ENCODE peak calls at places on chromosomes 5 and 9, in nine cellular contexts. Z is neural progenitor cell; T is OCI-LY7; X is PC-3; N is HAP-1; K is CD4-positive, alpha-beta T cell; Y is transverse colon; B is fibroblast of lung; V is stomach. C is an unnamed sample.

GRCh38 chr9:80556631-80557030 is 984.9 kb downstream of the TLE4 start:
- DNase-seq in B (peak; percentile 77), K (no peak), T (no peak), V (no peak), N (no peak), Y (no peak), Z (no peak), X (peak; percentile 76), C (no peak)

GRCh38 chr5:107235167-107235566 is 435.6 kb downstream of the EFNA5 start:
- DNase-seq in X (no peak), K (no peak), V (no peak), T (no peak), Y (no peak), Z (no peak), B (no peak), N (no peak), C (no peak)

GRCh38 chr5:172705576-172706084 is 64.6 kb downstream of the NEURL1B start:
- DNase-seq in K (no peak), Z (no peak), T (no peak), V (no peak), N (no peak), Y (no peak), X (peak; percentile 48), B (no peak), C (no peak)

GRCh38 chr5:77876862-77877502 is 100.8 kb upstream of the TBCA start:
- DNase-seq in Z (no peak), T (no peak), K (no peak), Y (no peak), B (peak; percentile 31), N (no peak), X (no peak), V (no peak), C (no peak)

GRCh38 chr9:96327694-96328352 is 25.8 kb upstream of the HSD17B3 start:
- DNase-seq in X (peak; percentile 80), Y (peak; percentile 27), T (peak; percentile 55), Z (peak; percentile 52), K (peak; percentile 13), V (peak; percentile 35), N (peak; percentile 15), B (peak; percentile 72), C (peak; percentile 25)

GRCh38 chr5:159560073-159560472 is 229.8 kb upstream of the IL12B start:
- DNase-seq in B (no peak), N (no peak), Y (no peak), T (no peak), K (no peak), Z (no peak), X (no peak), V (no peak), C (no peak)

GRCh38 chr9:109448223-109448622 is 49.9 kb downstream of the PTPN3 start:
- DNase-seq in K (no peak), X (no peak), Z (no peak), V (no peak), B (peak; percentile 32), Y (no peak), N (no peak), T (no peak), C (no peak)

GRCh38 chr9:114375386-114375785 is 12.4 kb downstream of the AKNA start:
- DNase-seq in Y (no peak), T (no peak), Z (no peak), K (no peak), B (no peak), N (no peak), X (no peak), V (no peak), C (no peak)

GRCh38 chr5:7742241-7742656 is 108.7 kb downstream of the CFAP90 start:
- DNase-seq in V (peak; percentile 48), K (no peak), T (no peak), X (peak; percentile 97), N (no peak), Y (no peak), Z (no peak), B (no peak), C (no peak)

GRCh38 chr5:56565693-56566092 is 249.7 kb upstream of the MAP3K1 start:
- DNase-seq in V (no peak), N (no peak), B (no peak), Y (no peak), X (no peak), Z (no peak), K (no peak), T (peak; percentile 85), C (no peak)

GRCh38 chr9:125486109-125486508 is 220.9 kb downstream of the MAPKAP1 start:
- DNase-seq in K (no peak), V (no peak), T (no peak), Z (no peak), B (no peak), N (no peak), X (no peak), Y (no peak), C (no peak)

GRCh38 chr9:132986586-132986985 is 8.1 kb downstream of the GFI1B start:
- DNase-seq in X (no peak), N (no peak), V (no peak), K (no peak), Z (no peak), Y (no peak), T (no peak), B (no peak), C (no peak)

GRCh38 chr5:1215320-1216096 is 9.7 kb upstream of the SLC6A18 start:
- DNase-seq in X (no peak), N (no peak), B (no peak), V (no peak), T (no peak), Z (no peak), K (no peak), Y (no peak), C (no peak)

GRCh38 chr5:150623878-150624216 is 16.6 kb upstream of the SYNPO start:
- DNase-seq in Z (no peak), N (no peak), K (no peak), V (no peak), B (no peak), T (no peak), X (no peak), Y (no peak), C (no peak)

GRCh38 chr9:91433180-91433579 is 9.5 kb upstream of the NFIL3 start:
- DNase-seq in Z (no peak), B (peak; percentile 95), V (no peak), N (no peak), K (no peak), T (peak; percentile 64), Y (no peak), X (peak; percentile 88), C (no peak)

GRCh38 chr5:149615976-149616375 is 34.7 kb downstream of the ARHGEF37 start:
- DNase-seq in K (no peak), Y (no peak), T (no peak), V (no peak), X (no peak), N (no peak), Z (no peak), B (no peak), C (no peak)

GRCh38 chr5:162939962-162940361 is 497.4 kb upstream of the CCNG1 start:
- DNase-seq in K (no peak), N (peak; percentile 60), Z (no peak), B (no peak), T (no peak), Y (no peak), V (no peak), X (no peak), C (no peak)

GRCh38 chr9:89410709-89411111 is 87.2 kb downstream of the SEMA4D start:
- DNase-seq in B (no peak), Y (no peak), Z (no peak), X (peak; percentile 22), N (no peak), K (no peak), T (no peak), V (no peak), C (peak; percentile 31)

GRCh38 chr5:120463991-120464626 is at the start of gene PRR16:
- DNase-seq in Y (peak; percentile 13), K (no peak), N (peak; percentile 69), X (peak; percentile 56), V (peak; percentile 28), T (no peak), Z (peak; percentile 89), B (peak; percentile 78), C (no peak)

GRCh38 chr5:14842117-14842516 is 29.5 kb downstream of the ANKH start:
- DNase-seq in Y (no peak), V (no peak), N (no peak), X (no peak), Z (no peak), T (peak; percentile 23), B (no peak), K (no peak), C (no peak)

GRCh38 chr5:143561248-143561647 is 157.8 kb upstream of the NR3C1 start:
- DNase-seq in T (no peak), N (no peak), V (peak; percentile 32), X (no peak), K (no peak), Z (no peak), B (no peak), Y (no peak), C (no peak)

GRCh38 chr9:20984471-20984870 is 47.0 kb downstream of the HACD4 start:
- DNase-seq in Y (no peak), K (no peak), X (no peak), N (no peak), B (no peak), Z (no peak), V (no peak), T (no peak), C (no peak)

GRCh38 chr5:3309538-3309937 is 286.1 kb upstream of the IRX1 start:
- DNase-seq in N (no peak), V (no peak), Y (no peak), B (no peak), Z (no peak), T (no peak), X (no peak), K (no peak), C (no peak)
- H3K9me3 ChIP-seq in N (peaks cover 3% of the 10 kb centered on the region), V (peaks cover 23% of the 10 kb centered on the region), Y (no peaks in the 10 kb centered on the region), B (no peaks in the 10 kb centered on the region), Z (no peaks in the 10 kb centered on the region), T (no peaks in the 10 kb centered on the region), X (peaks cover 4% of the 10 kb centered on the region), K (no peaks in the 10 kb centered on the region), C (no peaks in the 10 kb centered on the region)

GRCh38 chr9:78962186-78962585 is 609.6 kb upstream of the TLE4 start:
- DNase-seq in N (no peak), K (no peak), B (no peak), T (no peak), X (no peak), Z (no peak), Y (no peak), V (no peak), C (no peak)
- H3K9me3 ChIP-seq in N (no peaks in the 10 kb centered on the region), K (peaks cover 11% of the 10 kb centered on the region), B (no peaks in the 10 kb centered on the region), T (no peaks in the 10 kb centered on the region), X (no peaks in the 10 kb centered on the region), Z (no peaks in the 10 kb centered on the region), Y (peaks cover 5% of the 10 kb centered on the region), V (peaks cover 26% of the 10 kb centered on the region), C (no peaks in the 10 kb centered on the region)

GRCh38 chr9:118761016-118761790 is 608.0 kb downstream of the BRINP1 start:
- DNase-seq in V (no peak), K (no peak), Y (no peak), T (no peak), N (no peak), B (no peak), Z (no peak), X (no peak), C (no peak)
- H3K9me3 ChIP-seq in V (peaks cover 27% of the 10 kb centered on the region), K (peaks cover 6% of the 10 kb centered on the region), Y (no peaks in the 10 kb centered on the region), T (no peaks in the 10 kb centered on the region), N (no peaks in the 10 kb centered on the region), B (no peaks in the 10 kb centered on the region), Z (no peaks in the 10 kb centered on the region), X (peaks cover 3% of the 10 kb centered on the region), C (no peaks in the 10 kb centered on the region)

GRCh38 chr9:35741740-35742139 is 7.3 kb downstream of the GBA2 start:
- DNase-seq in K (no peak), B (no peak), X (no peak), N (no peak), Y (no peak), V (no peak), T (no peak), Z (no peak), C (no peak)
- H3K9me3 ChIP-seq in K (no peaks in the 10 kb centered on the region), B (no peaks in the 10 kb centered on the region), X (no peaks in the 10 kb centered on the region), N (no peaks in the 10 kb centered on the region), Y (no peaks in the 10 kb centered on the region), V (no peaks in the 10 kb centered on the region), T (no peaks in the 10 kb centered on the region), Z (no peaks in the 10 kb centered on the region), C (no peaks in the 10 kb centered on the region)

C was measured in T-helper 17 cell.